ENCODE peak calls at places on chromosomes 6 and 20, in ten cellular contexts. One of them, this sample, is unnamed.

GRCh38 chr20:4726710-4727391 is 5.1 kb downstream of the PRND start:
- DNase-seq in brain microvascular endothelial cell: peak
- DNase-seq in left lung: peak
- DNase-seq in CD8-positive, alpha-beta T cell: peak
- DNase-seq in OCI-LY7: peak
- DNase-seq in tibial nerve: no peak
- DNase-seq in kidney: no peak
- DNase-seq in AG10803: peak
- DNase-seq in GM13977: peak
- DNase-seq in GM12865: peak
- DNase-seq in this sample: no peak

GRCh38 chr6:116596815-116597214 is 19.5 kb upstream of the RSPH4A start:
- DNase-seq in brain microvascular endothelial cell: peak
- DNase-seq in left lung: no peak
- DNase-seq in CD8-positive, alpha-beta T cell: no peak
- DNase-seq in OCI-LY7: no peak
- DNase-seq in tibial nerve: no peak
- DNase-seq in kidney: no peak
- DNase-seq in AG10803: peak
- DNase-seq in GM13977: no peak
- DNase-seq in GM12865: no peak
- DNase-seq in this sample: no peak

GRCh38 chr6:170212051-170212756 is 78.7 kb downstream of the DLL1 start:
- DNase-seq in brain microvascular endothelial cell: no peak
- DNase-seq in left lung: peak
- DNase-seq in CD8-positive, alpha-beta T cell: no peak
- DNase-seq in OCI-LY7: no peak
- DNase-seq in tibial nerve: no peak
- DNase-seq in kidney: peak
- DNase-seq in AG10803: no peak
- DNase-seq in GM13977: peak
- DNase-seq in GM12865: no peak
- DNase-seq in this sample: peak

GRCh38 chr6:151661928-151662327 is 145.6 kb upstream of the ESR1 start:
- DNase-seq in brain microvascular endothelial cell: no peak
- DNase-seq in left lung: no peak
- DNase-seq in CD8-positive, alpha-beta T cell: no peak
- DNase-seq in OCI-LY7: peak
- DNase-seq in tibial nerve: no peak
- DNase-seq in kidney: no peak
- DNase-seq in AG10803: no peak
- DNase-seq in GM13977: no peak
- DNase-seq in GM12865: peak
- DNase-seq in this sample: no peak

GRCh38 chr20:17507032-17507431 is 24.1 kb downstream of the BFSP1 start:
- DNase-seq in brain microvascular endothelial cell: no peak
- DNase-seq in left lung: no peak
- DNase-seq in CD8-positive, alpha-beta T cell: no peak
- DNase-seq in OCI-LY7: no peak
- DNase-seq in tibial nerve: no peak
- DNase-seq in kidney: no peak
- DNase-seq in AG10803: no peak
- DNase-seq in GM13977: no peak
- DNase-seq in GM12865: no peak
- DNase-seq in this sample: no peak

GRCh38 chr6:100116409-100117194 is 122.6 kb upstream of the MCHR2 start:
- DNase-seq in brain microvascular endothelial cell: peak
- DNase-seq in left lung: no peak
- DNase-seq in CD8-positive, alpha-beta T cell: no peak
- DNase-seq in OCI-LY7: peak
- DNase-seq in tibial nerve: no peak
- DNase-seq in kidney: no peak
- DNase-seq in AG10803: peak
- DNase-seq in GM13977: peak
- DNase-seq in GM12865: peak
- DNase-seq in this sample: no peak

GRCh38 chr6:129679758-129680157 is 30.2 kb downstream of the ARHGAP18 start:
- DNase-seq in brain microvascular endothelial cell: no peak
- DNase-seq in left lung: no peak
- DNase-seq in CD8-positive, alpha-beta T cell: no peak
- DNase-seq in OCI-LY7: no peak
- DNase-seq in tibial nerve: no peak
- DNase-seq in kidney: no peak
- DNase-seq in AG10803: peak
- DNase-seq in GM13977: no peak
- DNase-seq in GM12865: no peak
- DNase-seq in this sample: no peak

GRCh38 chr6:78513856-78514255 is 353.5 kb upstream of the IRAK1BP1 start:
- DNase-seq in brain microvascular endothelial cell: no peak
- DNase-seq in left lung: no peak
- DNase-seq in CD8-positive, alpha-beta T cell: no peak
- DNase-seq in OCI-LY7: peak
- DNase-seq in tibial nerve: no peak
- DNase-seq in kidney: no peak
- DNase-seq in AG10803: no peak
- DNase-seq in GM13977: peak
- DNase-seq in GM12865: peak
- DNase-seq in this sample: no peak

GRCh38 chr20:22682381-22682780 is 98.0 kb upstream of the FOXA2 start:
- DNase-seq in brain microvascular endothelial cell: no peak
- DNase-seq in left lung: no peak
- DNase-seq in CD8-positive, alpha-beta T cell: no peak
- DNase-seq in OCI-LY7: no peak
- DNase-seq in tibial nerve: no peak
- DNase-seq in kidney: no peak
- DNase-seq in AG10803: no peak
- DNase-seq in GM13977: no peak
- DNase-seq in GM12865: no peak
- DNase-seq in this sample: no peak

GRCh38 chr20:22687676-22688360 is 103.4 kb upstream of the FOXA2 start:
- DNase-seq in brain microvascular endothelial cell: no peak
- DNase-seq in left lung: no peak
- DNase-seq in CD8-positive, alpha-beta T cell: no peak
- DNase-seq in OCI-LY7: no peak
- DNase-seq in tibial nerve: no peak
- DNase-seq in kidney: no peak
- DNase-seq in AG10803: no peak
- DNase-seq in GM13977: no peak
- DNase-seq in GM12865: no peak
- DNase-seq in this sample: no peak

GRCh38 chr20:22684072-22684762 is 99.8 kb upstream of the FOXA2 start:
- DNase-seq in brain microvascular endothelial cell: peak
- DNase-seq in left lung: no peak
- DNase-seq in CD8-positive, alpha-beta T cell: no peak
- DNase-seq in OCI-LY7: peak
- DNase-seq in tibial nerve: peak
- DNase-seq in kidney: no peak
- DNase-seq in AG10803: peak
- DNase-seq in GM13977: peak
- DNase-seq in GM12865: peak
- DNase-seq in this sample: no peak

GRCh38 chr20:22686097-22686496 is 101.7 kb upstream of the FOXA2 start:
- DNase-seq in brain microvascular endothelial cell: peak
- DNase-seq in left lung: peak
- DNase-seq in CD8-positive, alpha-beta T cell: no peak
- DNase-seq in OCI-LY7: no peak
- DNase-seq in tibial nerve: no peak
- DNase-seq in kidney: no peak
- DNase-seq in AG10803: peak
- DNase-seq in GM13977: no peak
- DNase-seq in GM12865: peak
- DNase-seq in this sample: no peak

GRCh38 chr20:22684763-22685443 is 100.5 kb upstream of the FOXA2 start:
- DNase-seq in brain microvascular endothelial cell: no peak
- DNase-seq in left lung: no peak
- DNase-seq in CD8-positive, alpha-beta T cell: no peak
- DNase-seq in OCI-LY7: no peak
- DNase-seq in tibial nerve: no peak
- DNase-seq in kidney: no peak
- DNase-seq in AG10803: no peak
- DNase-seq in GM13977: no peak
- DNase-seq in GM12865: no peak
- DNase-seq in this sample: no peak
- TF ChIP-seq CTCF in brain microvascular endothelial cell: no peak
- TF ChIP-seq CTCF in left lung: no peak
- TF ChIP-seq CTCF in CD8-positive, alpha-beta T cell: no peak
- TF ChIP-seq CTCF in OCI-LY7: no peak
- TF ChIP-seq CTCF in tibial nerve: no peak
- TF ChIP-seq CTCF in kidney: no peak
- TF ChIP-seq CTCF in AG10803: no peak
- TF ChIP-seq CTCF in GM13977: no peak
- TF ChIP-seq CTCF in GM12865: no peak
- TF ChIP-seq CTCF in this sample: no peak

DNA sequence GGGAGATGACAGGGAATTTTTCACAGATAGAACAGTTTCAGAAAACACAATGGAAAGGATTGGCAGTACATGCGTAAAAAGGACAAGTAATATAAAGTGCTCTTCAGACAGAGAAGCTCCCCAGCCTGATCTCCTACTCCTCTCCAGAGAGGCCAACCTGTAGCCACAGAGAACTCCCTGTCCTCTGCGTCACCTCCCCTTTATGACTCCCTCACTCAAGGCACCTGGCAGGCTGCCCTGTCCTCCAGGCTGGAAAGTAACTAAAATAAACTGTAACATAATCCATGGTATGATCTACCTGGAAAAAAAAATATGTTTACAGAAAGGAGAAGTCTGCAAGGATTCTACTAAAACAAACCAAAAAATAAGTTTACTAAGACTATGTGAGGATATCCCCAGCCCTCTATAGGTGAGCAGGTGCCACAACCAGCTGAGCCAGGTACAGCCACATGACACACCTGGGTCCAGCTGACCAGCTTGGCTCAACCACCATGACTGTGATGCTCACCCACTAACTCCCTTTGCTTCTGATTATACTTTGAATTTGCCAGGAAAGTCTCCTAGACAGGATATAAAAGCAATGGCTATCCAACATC is 29.2 kb downstream of the MBOAT1 start:
- DNase-seq in brain microvascular endothelial cell: no peak
- DNase-seq in left lung: peak
- DNase-seq in CD8-positive, alpha-beta T cell: no peak
- DNase-seq in OCI-LY7: no peak
- DNase-seq in tibial nerve: no peak
- DNase-seq in kidney: peak
- DNase-seq in AG10803: no peak
- DNase-seq in GM13977: no peak
- DNase-seq in GM12865: no peak
- DNase-seq in this sample: no peak
- TF ChIP-seq CTCF in brain microvascular endothelial cell: no peak
- TF ChIP-seq CTCF in left lung: no peak
- TF ChIP-seq CTCF in CD8-positive, alpha-beta T cell: no peak
- TF ChIP-seq CTCF in OCI-LY7: no peak
- TF ChIP-seq CTCF in tibial nerve: no peak
- TF ChIP-seq CTCF in kidney: no peak
- TF ChIP-seq CTCF in AG10803: no peak
- TF ChIP-seq CTCF in GM13977: no peak
- TF ChIP-seq CTCF in GM12865: no peak
- TF ChIP-seq CTCF in this sample: no peak

DNA sequence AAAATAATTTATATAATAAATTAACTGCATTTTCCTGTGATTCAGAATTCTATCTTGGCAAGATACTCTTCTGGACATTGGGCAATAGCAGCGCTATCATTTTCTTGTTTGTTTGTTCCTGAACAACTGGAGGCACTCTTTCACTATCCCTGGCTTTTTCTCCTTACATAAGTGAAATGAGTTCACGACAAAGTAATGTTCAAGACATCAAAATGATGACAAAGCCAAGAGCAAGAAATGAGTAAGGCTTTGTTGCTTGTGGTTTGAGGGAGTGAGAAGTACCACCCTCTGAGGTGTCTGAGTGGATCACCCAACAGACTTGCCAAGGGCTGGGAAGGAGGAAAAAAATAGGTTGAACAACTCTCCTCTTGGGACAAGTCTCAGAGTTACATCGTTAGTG is 466.6 kb upstream of the JAG1 start:
- DNase-seq in brain microvascular endothelial cell: peak
- DNase-seq in left lung: no peak
- DNase-seq in CD8-positive, alpha-beta T cell: no peak
- DNase-seq in OCI-LY7: no peak
- DNase-seq in tibial nerve: no peak
- DNase-seq in kidney: no peak
- DNase-seq in AG10803: peak
- DNase-seq in GM13977: no peak
- DNase-seq in GM12865: no peak
- DNase-seq in this sample: no peak
- TF ChIP-seq CTCF in brain microvascular endothelial cell: no peak
- TF ChIP-seq CTCF in left lung: no peak
- TF ChIP-seq CTCF in CD8-positive, alpha-beta T cell: no peak
- TF ChIP-seq CTCF in OCI-LY7: no peak
- TF ChIP-seq CTCF in tibial nerve: no peak
- TF ChIP-seq CTCF in kidney: no peak
- TF ChIP-seq CTCF in AG10803: peak
- TF ChIP-seq CTCF in GM13977: no peak
- TF ChIP-seq CTCF in GM12865: no peak
- TF ChIP-seq CTCF in this sample: peak

GRCh38 chr20:54197621-54198604 is 10.0 kb upstream of the PFDN4 start:
- DNase-seq in brain microvascular endothelial cell: peak
- DNase-seq in left lung: no peak
- DNase-seq in CD8-positive, alpha-beta T cell: no peak
- DNase-seq in OCI-LY7: peak
- DNase-seq in tibial nerve: no peak
- DNase-seq in kidney: no peak
- DNase-seq in AG10803: peak
- DNase-seq in GM13977: no peak
- DNase-seq in GM12865: peak
- DNase-seq in this sample: no peak
- TF ChIP-seq CTCF in brain microvascular endothelial cell: peak
- TF ChIP-seq CTCF in left lung: no peak
- TF ChIP-seq CTCF in CD8-positive, alpha-beta T cell: no peak
- TF ChIP-seq CTCF in OCI-LY7: peak
- TF ChIP-seq CTCF in tibial nerve: no peak
- TF ChIP-seq CTCF in kidney: peak
- TF ChIP-seq CTCF in AG10803: peak
- TF ChIP-seq CTCF in GM13977: no peak
- TF ChIP-seq CTCF in GM12865: no peak
- TF ChIP-seq CTCF in this sample: peak

GRCh38 chr20:36575066-36575743 is 1.8 kb downstream of the TGIF2 start:
- DNase-seq in brain microvascular endothelial cell: peak
- DNase-seq in left lung: peak
- DNase-seq in CD8-positive, alpha-beta T cell: peak
- DNase-seq in OCI-LY7: peak
- DNase-seq in tibial nerve: peak
- DNase-seq in kidney: peak
- DNase-seq in AG10803: peak
- DNase-seq in GM13977: peak
- DNase-seq in GM12865: peak
- DNase-seq in this sample: no peak
- TF ChIP-seq CTCF in brain microvascular endothelial cell: peak
- TF ChIP-seq CTCF in left lung: no peak
- TF ChIP-seq CTCF in CD8-positive, alpha-beta T cell: no peak
- TF ChIP-seq CTCF in OCI-LY7: peak
- TF ChIP-seq CTCF in tibial nerve: no peak
- TF ChIP-seq CTCF in kidney: no peak
- TF ChIP-seq CTCF in AG10803: no peak
- TF ChIP-seq CTCF in GM13977: no peak
- TF ChIP-seq CTCF in GM12865: peak
- TF ChIP-seq CTCF in this sample: no peak

This sample was measured in chondrocyte.